ENCODE peak calls at places on chromosomes 11 and 22, in five cellular contexts. Z is neural progenitor cell, J is tibial artery, K is fibroblast of lung, T is cardiac fibroblast. V is an unnamed sample.

GRCh38 chr11:128837627-128838026 is 29.5 kb downstream of the KCNJ1 start:
- DNase-seq in Z (no peak), J (no peak), K (no peak), T (peak; percentile 7), V (no peak)

GRCh38 chr11:120431633-120432032 is 79.9 kb upstream of the GRIK4 start:
- DNase-seq in Z (peak; percentile 13), J (no peak), K (peak; percentile 69), T (peak; percentile 62), V (peak; percentile 67)

GRCh38 chr11:130146797-130147196 is 12.8 kb upstream of the ST14 start:
- DNase-seq in Z (no peak), J (peak; percentile 60), K (peak; percentile 29), T (no peak), V (no peak)

GRCh38 chr22:35053060-35053835 is 12.7 kb upstream of the ISX start:
- DNase-seq in Z (no peak), J (no peak), K (no peak), T (no peak), V (no peak)

GRCh38 chr11:122803716-122804115 is 34.6 kb upstream of the CRTAM start:
- DNase-seq in Z (no peak), J (no peak), K (no peak), T (no peak), V (no peak)

GRCh38 chr22:17199131-17199731 is 20.0 kb downstream of the ADA2 start:
- DNase-seq in Z (peak; percentile 90), J (no peak), K (peak; percentile 50), T (peak; percentile 49), V (peak; percentile 87)

GRCh38 chr22:28983788-28984441 is 77.7 kb downstream of the C22orf31 start:
- DNase-seq in Z (peak; percentile 24), J (no peak), K (peak; percentile 51), T (peak; percentile 16), V (peak; percentile 31)

GRCh38 chr22:47155912-47156311 is 393.5 kb downstream of the TBC1D22A start:
- DNase-seq in Z (no peak), J (no peak), K (no peak), T (no peak), V (no peak)

GRCh38 chr11:124167852-124168251 is 15.3 kb upstream of the OR10D3 start:
- DNase-seq in Z (peak; percentile 76), J (no peak), K (no peak), T (no peak), V (no peak)

GRCh38 chr11:130516868-130517505 is 68.5 kb downstream of the ADAMTS15 start:
- DNase-seq in Z (no peak), J (no peak), K (no peak), T (no peak), V (no peak)

GRCh38 chr22:35399114-35399677 is 744 bp upstream of the MCM5 start:
- DNase-seq in Z (no peak), J (no peak), K (no peak), T (no peak), V (no peak)

GRCh38 chr11:31237819-31238771 is 131.4 kb downstream of the DCDC1 start:
- DNase-seq in Z (peak; percentile 89), J (no peak), K (peak; percentile 14), T (peak; percentile 41), V (peak; percentile 28)

GRCh38 chr11:14642453-14642852 is 1.2 kb upstream of the PDE3B start:
- DNase-seq in Z (no peak), J (no peak), K (no peak), T (no peak), V (no peak)

GRCh38 chr22:45210577-45211431 is 29.9 kb downstream of the KIAA0930 start:
- DNase-seq in Z (no peak), J (no peak), K (no peak), T (no peak), V (peak; percentile 89)

GRCh38 chr11:30313580-30313979 is 9.3 kb upstream of the ARL14EP start:
- DNase-seq in Z (no peak), J (no peak), K (no peak), T (no peak), V (peak; percentile 11)

GRCh38 chr11:81892770-81893635 is 840.7 kb downstream of the FAM181B start:
- DNase-seq in Z (no peak), J (no peak), K (no peak), T (no peak), V (no peak)

GRCh38 chr11:13008625-13009475 is at the start of gene RASSF10:
- DNase-seq in Z (peak; percentile 94), J (no peak), K (no peak), T (peak; percentile 5), V (no peak)

GRCh38 chr11:102177974-102178631 is 67.9 kb downstream of the YAP1 start:
- DNase-seq in Z (no peak), J (no peak), K (peak; percentile 95), T (peak; percentile 95), V (peak; percentile 94)

GRCh38 chr22:37807410-37808293 is at the start of gene GCAT:
- DNase-seq in Z (peak; percentile 98), J (peak; percentile 98), K (peak; percentile 96), T (peak; percentile 97), V (peak; percentile 94)

GRCh38 chr22:37806409-37807338 is 1.1 kb upstream of the GCAT start:
- DNase-seq in Z (peak; percentile 49), J (no peak), K (peak; percentile 51), T (peak; percentile 32), V (peak; percentile 57)

GRCh38 chr22:37804886-37805857 is 2.6 kb upstream of the GCAT start:
- DNase-seq in Z (peak; percentile 86), J (peak; percentile 94), K (peak; percentile 85), T (peak; percentile 85), V (peak; percentile 78)

GRCh38 chr22:37804502-37804885 is 3.2 kb upstream of the GCAT start:
- DNase-seq in Z (peak; percentile 31), J (no peak), K (no peak), T (no peak), V (no peak)

GRCh38 chr22:37805878-37806277 is 1.9 kb upstream of the GCAT start:
- DNase-seq in Z (no peak), J (no peak), K (no peak), T (no peak), V (no peak)
- H3K4me3 ChIP-seq in Z (peak overlapping the region; percentile 81), J (peak overlapping the region; percentile 51), K (peak overlapping the region; percentile 89), T (peak overlapping the region; percentile 45), V (peak overlapping the region; percentile 65)

GRCh38 chr11:2929880-2930704 is 872 bp upstream of the PHLDA2 start:
- DNase-seq in Z (peak; percentile 63), J (peak; percentile 70), K (peak; percentile 63), T (peak; percentile 53), V (peak; percentile 62)
- TF ChIP-seq CTCF in Z (no peak), J (peak; percentile 30), K (peak; percentile 55), T (peak; percentile 55), V (peak; percentile 40)

DNA sequence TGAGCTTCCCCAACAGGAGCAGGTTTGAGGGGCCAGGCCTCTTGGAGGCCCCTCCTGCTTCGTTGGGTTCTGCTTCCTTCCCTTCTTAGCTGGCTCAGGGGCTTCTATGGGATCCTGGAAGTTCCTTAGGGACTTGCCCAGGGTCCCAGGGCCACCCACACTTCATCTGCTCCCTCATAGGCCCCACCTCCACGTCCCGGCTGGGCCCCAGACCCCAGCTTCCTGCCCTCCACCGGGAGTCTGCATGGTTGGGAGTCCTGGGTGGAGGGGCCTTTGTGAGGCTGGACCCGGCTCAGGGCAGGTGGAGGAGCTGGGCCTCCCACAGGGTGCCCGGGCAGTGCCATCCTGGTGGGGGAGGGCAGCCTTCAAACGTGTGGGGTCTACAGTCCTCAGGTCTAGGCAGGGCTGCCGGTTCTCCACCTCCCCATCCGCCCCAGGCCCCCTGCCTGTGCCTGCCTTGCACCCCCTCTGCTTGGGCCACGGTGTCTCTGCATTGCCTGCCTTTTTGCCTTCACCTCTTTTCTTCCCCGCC is 11.6 kb downstream of the OTUB1 start:
- DNase-seq in Z (no peak), J (no peak), K (no peak), T (no peak), V (no peak)
- H3K4me3 ChIP-seq in Z (no peak overlapping the region), J (no peak overlapping the region), K (no peak overlapping the region), T (no peak overlapping the region), V (no peak overlapping the region)

DNA sequence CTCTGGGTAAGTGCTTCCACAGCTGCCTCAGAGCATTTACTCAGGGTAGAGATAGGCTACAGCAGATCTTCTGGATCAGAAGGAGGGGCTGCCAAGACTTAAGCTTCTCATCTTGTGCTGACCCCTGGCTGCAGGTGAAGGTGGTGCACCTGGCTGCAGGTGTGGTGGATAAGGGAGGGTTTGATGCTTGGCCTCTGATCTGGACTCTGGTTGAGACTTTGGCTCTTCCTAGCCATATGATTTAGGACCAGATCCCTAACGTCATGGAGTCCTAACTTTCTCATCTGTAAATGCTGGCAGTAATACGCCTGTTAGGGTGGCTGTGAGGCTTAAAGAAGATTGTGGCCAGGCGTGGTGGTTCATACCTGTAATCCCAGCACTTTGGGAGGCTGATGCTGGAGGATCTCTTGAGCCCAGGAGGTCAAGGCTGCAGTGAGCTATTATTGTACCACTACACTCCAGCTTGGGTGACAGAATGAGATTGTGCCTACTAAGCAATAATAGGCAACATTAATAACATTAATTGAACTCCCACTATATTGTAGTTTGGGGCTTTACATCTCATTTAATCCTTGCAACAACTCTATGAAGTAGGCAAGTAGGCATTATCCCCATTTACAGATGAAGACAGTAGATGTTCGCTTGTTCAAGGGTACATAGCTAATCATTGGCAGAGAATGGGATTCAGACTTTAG is 10.7 kb downstream of the DTX4 start:
- DNase-seq in Z (peak; percentile 52), J (no peak), K (no peak), T (no peak), V (no peak)
- TF ChIP-seq CTCF in Z (peak; percentile 46), J (no peak), K (peak; percentile 12), T (peak; percentile 13), V (peak; percentile 8)

GRCh38 chr11:68010058-68011041 is at the start of gene ALDH3B1:
- DNase-seq in Z (peak; percentile 57), J (peak; percentile 100), K (peak; percentile 91), T (peak; percentile 93), V (peak; percentile 84)
- H3K4me3 ChIP-seq in Z (no peak within 1 kb of the TSS), J (peak within 1 kb of the TSS; percentile 54), K (peak within 1 kb of the TSS; percentile 52), T (peak within 1 kb of the TSS; percentile 52), V (peak within 1 kb of the TSS; percentile 47)

DNA sequence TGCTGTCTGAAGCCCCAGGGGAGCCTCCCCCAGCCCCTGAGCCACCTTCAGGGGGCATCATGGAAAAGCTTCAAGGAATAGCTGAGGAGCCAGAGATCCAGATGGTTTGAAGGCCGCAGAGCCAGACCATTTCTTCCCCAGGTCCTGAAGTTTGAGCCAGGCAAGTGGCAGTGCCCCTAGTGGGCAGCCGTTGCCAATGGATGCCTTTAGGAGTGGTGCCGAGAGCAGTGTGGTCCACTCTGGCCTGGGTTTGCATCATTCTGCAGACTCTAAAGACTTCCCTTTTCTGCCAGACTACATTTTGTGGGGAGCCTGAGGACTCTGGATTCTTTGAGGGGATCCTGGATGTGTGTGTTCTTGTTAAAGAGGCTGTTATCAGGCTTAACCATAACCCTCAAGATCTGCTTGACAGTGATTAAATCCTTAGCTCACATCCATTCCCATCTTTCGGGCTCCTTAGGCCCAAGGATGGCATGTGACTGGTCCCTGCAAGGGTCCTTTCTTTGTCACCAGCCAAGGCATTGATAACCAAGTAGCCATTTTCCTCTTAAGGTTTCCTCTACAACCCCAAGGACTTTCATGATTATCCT is 13.1 kb downstream of the HINFP start:
- DNase-seq in Z (peak; percentile 24), J (no peak), K (no peak), T (peak; percentile 14), V (no peak)
- TF ChIP-seq CTCF in Z (peak; percentile 49), J (no peak), K (peak; percentile 49), T (peak; percentile 64), V (peak; percentile 48)

V was measured in fibroblast of mammary gland.